ENCODE peak calls at places on chromosomes 7 and 10, in nine cellular contexts. B, S, Z, G, P, K, M, R and Q are unnamed samples.

GRCh38 chr7:617614-618538 is 98.2 kb upstream of the PDGFA start:
- DNase-seq in B (no peak), S (no peak), Z (no peak), G (no peak), P (no peak), K (no peak), M (peak), R (no peak), Q (peak)

GRCh38 chr10:98246911-98247820 is 20.8 kb downstream of the LOXL4 start:
- DNase-seq in B (no peak), S (no peak), Z (peak), G (no peak), P (no peak), K (no peak), M (no peak), R (no peak), Q (no peak)

GRCh38 chr7:9504678-9505077 is 1071.3 kb downstream of the NXPH1 start:
- DNase-seq in B (no peak), S (no peak), Z (no peak), G (no peak), P (no peak), K (no peak), M (no peak), R (no peak), Q (no peak)

GRCh38 chr7:140284062-140284461 is 107.3 kb upstream of the KDM7A start:
- DNase-seq in B (no peak), S (no peak), Z (no peak), G (no peak), P (no peak), K (no peak), M (no peak), R (no peak), Q (no peak)

GRCh38 chr7:23216021-23216420 is 30.6 kb upstream of the GPNMB start:
- DNase-seq in B (no peak), S (no peak), Z (peak), G (no peak), P (peak), K (no peak), M (no peak), R (no peak), Q (peak)

GRCh38 chr10:3095373-3096139 is 28.2 kb downstream of the PFKP start:
- DNase-seq in B (peak), S (peak), Z (peak), G (no peak), P (peak), K (no peak), M (no peak), R (no peak), Q (peak)

GRCh38 chr10:43093423-43094090 is 16.7 kb downstream of the RET start:
- DNase-seq in B (no peak), S (no peak), Z (peak), G (no peak), P (no peak), K (no peak), M (no peak), R (peak), Q (no peak)

GRCh38 chr7:1354661-1355567 is 104.4 kb downstream of the MICALL2 start:
- DNase-seq in B (no peak), S (no peak), Z (no peak), G (no peak), P (peak), K (no peak), M (no peak), R (no peak), Q (no peak)

GRCh38 chr10:112332022-112332421 is 41.9 kb upstream of the ACSL5 start:
- DNase-seq in B (no peak), S (no peak), Z (no peak), G (no peak), P (no peak), K (no peak), M (no peak), R (no peak), Q (no peak)

GRCh38 chr10:131803863-131804425 is 96.9 kb upstream of the PPP2R2D start:
- DNase-seq in B (no peak), S (no peak), Z (no peak), G (no peak), P (no peak), K (no peak), M (no peak), R (no peak), Q (peak)

GRCh38 chr7:112192236-112193154 is 13.7 kb downstream of the DOCK4 start:
- DNase-seq in B (no peak), S (no peak), Z (no peak), G (no peak), P (no peak), K (no peak), M (no peak), R (no peak), Q (no peak)

GRCh38 chr10:63700209-63700934 is 179.2 kb downstream of the REEP3 start:
- DNase-seq in B (no peak), S (no peak), Z (peak), G (no peak), P (peak), K (no peak), M (no peak), R (no peak), Q (no peak)

GRCh38 chr10:99630439-99630838 is 10.2 kb upstream of the SLC25A28 start:
- DNase-seq in B (no peak), S (no peak), Z (peak), G (no peak), P (no peak), K (no peak), M (no peak), R (no peak), Q (peak)

GRCh38 chr10:16910795-16911164 is 93.6 kb upstream of the RSU1 start:
- DNase-seq in B (no peak), S (no peak), Z (no peak), G (no peak), P (peak), K (no peak), M (no peak), R (no peak), Q (no peak)

GRCh38 chr10:72740526-72740925 is 48.6 kb downstream of the MCU start:
- DNase-seq in B (no peak), S (no peak), Z (no peak), G (no peak), P (no peak), K (no peak), M (no peak), R (no peak), Q (peak)

GRCh38 chr10:48455055-48455391 is 148.5 kb downstream of the MAPK8 start:
- DNase-seq in B (peak), S (no peak), Z (no peak), G (no peak), P (peak), K (no peak), M (no peak), R (no peak), Q (no peak)

GRCh38 chr10:132371641-132372081 is 25.3 kb upstream of the PWWP2B start:
- DNase-seq in B (no peak), S (no peak), Z (peak), G (no peak), P (peak), K (no peak), M (peak), R (peak), Q (no peak)